ENCODE peak calls at places on chromosome 19, in six cellular contexts. One of them, this sample, is unnamed.

GRCh38 chr19:18743281-18743825 is 47.8 kb downstream of the COMP start:
- DNase-seq in K562: peak; percentile 88
- DNase-seq in WTC11: no peak
- DNase-seq in A549: no peak
- DNase-seq in SK-N-SH: peak; percentile 92
- DNase-seq in endothelial cell of umbilical vein: peak; percentile 10
- DNase-seq in this sample: no peak

GRCh38 chr19:3095375-3096191 is 1.4 kb downstream of the GNA11 start:
- DNase-seq in K562: no peak
- DNase-seq in WTC11: peak; percentile 74
- DNase-seq in A549: no peak
- DNase-seq in SK-N-SH: no peak
- DNase-seq in endothelial cell of umbilical vein: no peak
- DNase-seq in this sample: peak; percentile 58

GRCh38 chr19:48637948-48638830 is 1.0 kb upstream of the DBP start:
- DNase-seq in K562: peak; percentile 77
- DNase-seq in WTC11: peak; percentile 85
- DNase-seq in A549: peak; percentile 87
- DNase-seq in SK-N-SH: peak; percentile 93
- DNase-seq in endothelial cell of umbilical vein: peak; percentile 89
- DNase-seq in this sample: peak; percentile 100

GRCh38 chr19:49916839-49917733 is 11.9 kb upstream of the ATF5 start:
- DNase-seq in K562: no peak
- DNase-seq in WTC11: peak; percentile 62
- DNase-seq in A549: no peak
- DNase-seq in SK-N-SH: no peak
- DNase-seq in endothelial cell of umbilical vein: no peak
- DNase-seq in this sample: peak; percentile 70

GRCh38 chr19:33426621-33427475 is 53.3 kb downstream of the CEBPG start:
- DNase-seq in K562: no peak
- DNase-seq in WTC11: no peak
- DNase-seq in A549: no peak
- DNase-seq in SK-N-SH: no peak
- DNase-seq in endothelial cell of umbilical vein: no peak
- DNase-seq in this sample: no peak

GRCh38 chr19:40174087-40174486 is 17.1 kb upstream of the MAP3K10 start:
- DNase-seq in K562: no peak
- DNase-seq in WTC11: no peak
- DNase-seq in A549: no peak
- DNase-seq in SK-N-SH: no peak
- DNase-seq in endothelial cell of umbilical vein: peak; percentile 58
- DNase-seq in this sample: no peak

GRCh38 chr19:46481947-46482346 is 10.6 kb upstream of the PNMA8A start:
- DNase-seq in K562: no peak
- DNase-seq in WTC11: no peak
- DNase-seq in A549: no peak
- DNase-seq in SK-N-SH: no peak
- DNase-seq in endothelial cell of umbilical vein: no peak
- DNase-seq in this sample: no peak

GRCh38 chr19:32265991-32266390 is 79.4 kb upstream of the ZNF507 start:
- DNase-seq in K562: no peak
- DNase-seq in WTC11: no peak
- DNase-seq in A549: no peak
- DNase-seq in SK-N-SH: no peak
- DNase-seq in endothelial cell of umbilical vein: no peak
- DNase-seq in this sample: no peak

GRCh38 chr19:46069841-46070341 is 29.1 kb upstream of the IGFL4 start:
- DNase-seq in K562: no peak
- DNase-seq in WTC11: no peak
- DNase-seq in A549: no peak
- DNase-seq in SK-N-SH: no peak
- DNase-seq in endothelial cell of umbilical vein: peak; percentile 89
- DNase-seq in this sample: no peak

GRCh38 chr19:45523642-45524256 is 16.5 kb downstream of the VASP start:
- DNase-seq in K562: peak; percentile 77
- DNase-seq in WTC11: peak; percentile 85
- DNase-seq in A549: peak; percentile 94
- DNase-seq in SK-N-SH: peak; percentile 94
- DNase-seq in endothelial cell of umbilical vein: peak; percentile 86
- DNase-seq in this sample: peak; percentile 83

GRCh38 chr19:19021115-19021514 is 12.2 kb downstream of the SUGP2 start:
- DNase-seq in K562: no peak
- DNase-seq in WTC11: no peak
- DNase-seq in A549: no peak
- DNase-seq in SK-N-SH: no peak
- DNase-seq in endothelial cell of umbilical vein: no peak
- DNase-seq in this sample: no peak

GRCh38 chr19:3479819-3480215 is 508 bp downstream of the SMIM24 start:
- DNase-seq in K562: peak; percentile 87
- DNase-seq in WTC11: peak; percentile 75
- DNase-seq in A549: no peak
- DNase-seq in SK-N-SH: peak; percentile 79
- DNase-seq in endothelial cell of umbilical vein: no peak
- DNase-seq in this sample: no peak

GRCh38 chr19:46618670-46619231 is 6.1 kb downstream of the PTGIR start:
- DNase-seq in K562: no peak
- DNase-seq in WTC11: no peak
- DNase-seq in A549: no peak
- DNase-seq in SK-N-SH: peak; percentile 2
- DNase-seq in endothelial cell of umbilical vein: no peak
- DNase-seq in this sample: peak; percentile 57

GRCh38 chr19:49551531-49551930 is 23.7 kb downstream of the RCN3 start:
- DNase-seq in K562: no peak
- DNase-seq in WTC11: no peak
- DNase-seq in A549: no peak
- DNase-seq in SK-N-SH: no peak
- DNase-seq in endothelial cell of umbilical vein: no peak
- DNase-seq in this sample: no peak

GRCh38 chr19:18292810-18293641 is 11.6 kb upstream of the JUND start:
- DNase-seq in K562: peak; percentile 81
- DNase-seq in WTC11: peak; percentile 95
- DNase-seq in A549: peak; percentile 71
- DNase-seq in SK-N-SH: peak; percentile 92
- DNase-seq in endothelial cell of umbilical vein: peak; percentile 70
- DNase-seq in this sample: peak; percentile 86

GRCh38 chr19:45103625-45104319 is 10.8 kb downstream of the PPP1R37 start:
- DNase-seq in K562: no peak
- DNase-seq in WTC11: no peak
- DNase-seq in A549: no peak
- DNase-seq in SK-N-SH: no peak
- DNase-seq in endothelial cell of umbilical vein: no peak
- DNase-seq in this sample: no peak

GRCh38 chr19:32749361-32749760 is 29.8 kb downstream of the TDRD12 start:
- DNase-seq in K562: no peak
- DNase-seq in WTC11: no peak
- DNase-seq in A549: no peak
- DNase-seq in SK-N-SH: no peak
- DNase-seq in endothelial cell of umbilical vein: no peak
- DNase-seq in this sample: no peak

GRCh38 chr19:44072543-44073401 is 813 bp downstream of the ZNF284 start:
- DNase-seq in K562: no peak
- DNase-seq in WTC11: no peak
- DNase-seq in A549: peak; percentile 13
- DNase-seq in SK-N-SH: peak; percentile 49
- DNase-seq in endothelial cell of umbilical vein: no peak
- DNase-seq in this sample: peak; percentile 7

GRCh38 chr19:37997911-37998344 is 90.9 kb downstream of the SIPA1L3 start:
- DNase-seq in K562: no peak
- DNase-seq in WTC11: no peak
- DNase-seq in A549: peak; percentile 72
- DNase-seq in SK-N-SH: no peak
- DNase-seq in endothelial cell of umbilical vein: peak; percentile 83
- DNase-seq in this sample: peak; percentile 46

GRCh38 chr19:44645407-44646048 is 1.8 kb downstream of the PVR start:
- DNase-seq in K562: no peak
- DNase-seq in WTC11: no peak
- DNase-seq in A549: no peak
- DNase-seq in SK-N-SH: no peak
- DNase-seq in endothelial cell of umbilical vein: no peak
- DNase-seq in this sample: no peak

GRCh38 chr19:1183543-1184172 is 9.6 kb upstream of the SBNO2 start:
- DNase-seq in K562: no peak
- DNase-seq in WTC11: no peak
- DNase-seq in A549: peak; percentile 81
- DNase-seq in SK-N-SH: peak; percentile 10
- DNase-seq in endothelial cell of umbilical vein: peak; percentile 48
- DNase-seq in this sample: no peak

GRCh38 chr19:7366701-7367420 is 18.1 kb downstream of the ARHGEF18 start:
- DNase-seq in K562: peak; percentile 53
- DNase-seq in WTC11: no peak
- DNase-seq in A549: peak; percentile 41
- DNase-seq in SK-N-SH: no peak
- DNase-seq in endothelial cell of umbilical vein: peak; percentile 32
- DNase-seq in this sample: peak; percentile 71

GRCh38 chr19:15317392-15318011 is 14.8 kb downstream of the BRD4 start:
- DNase-seq in K562: no peak
- DNase-seq in WTC11: no peak
- DNase-seq in A549: no peak
- DNase-seq in SK-N-SH: no peak
- DNase-seq in endothelial cell of umbilical vein: no peak
- DNase-seq in this sample: no peak

GRCh38 chr19:341386-342127 is 3.0 kb downstream of the MIER2 start:
- DNase-seq in K562: no peak
- DNase-seq in WTC11: no peak
- DNase-seq in A549: no peak
- DNase-seq in SK-N-SH: no peak
- DNase-seq in endothelial cell of umbilical vein: no peak
- DNase-seq in this sample: no peak

GRCh38 chr19:44718441-44719261 is 19.7 kb downstream of the CEACAM16 start:
- DNase-seq in K562: no peak
- DNase-seq in WTC11: peak; percentile 66
- DNase-seq in A549: peak; percentile 90
- DNase-seq in SK-N-SH: no peak
- DNase-seq in endothelial cell of umbilical vein: peak; percentile 98
- DNase-seq in this sample: no peak

GRCh38 chr19:21164541-21164940 is 22.7 kb downstream of the ZNF431 start:
- DNase-seq in K562: no peak
- DNase-seq in WTC11: no peak
- DNase-seq in A549: no peak
- DNase-seq in SK-N-SH: no peak
- DNase-seq in endothelial cell of umbilical vein: no peak
- DNase-seq in this sample: no peak

GRCh38 chr19:21158523-21159135 is 16.8 kb downstream of the ZNF431 start:
- DNase-seq in K562: no peak
- DNase-seq in WTC11: no peak
- DNase-seq in A549: no peak
- DNase-seq in SK-N-SH: no peak
- DNase-seq in endothelial cell of umbilical vein: no peak
- DNase-seq in this sample: no peak
- TF ChIP-seq MAX in K562: no peak
- TF ChIP-seq MAX in WTC11: no peak
- TF ChIP-seq MAX in A549: no peak
- TF ChIP-seq MAX in SK-N-SH: no peak
- TF ChIP-seq MAX in endothelial cell of umbilical vein: no peak
- TF ChIP-seq MAX in this sample: no peak

GRCh38 chr19:56315076-56315828 is 613 bp upstream of the ZSCAN5A start:
- DNase-seq in K562: peak; percentile 93
- DNase-seq in WTC11: peak; percentile 91
- DNase-seq in A549: peak; percentile 99
- DNase-seq in SK-N-SH: peak; percentile 88
- DNase-seq in endothelial cell of umbilical vein: peak; percentile 99
- DNase-seq in this sample: peak; percentile 93
- TF ChIP-seq CTCF in K562: no peak
- TF ChIP-seq CTCF in WTC11: no peak
- TF ChIP-seq CTCF in A549: no peak
- TF ChIP-seq CTCF in SK-N-SH: no peak
- TF ChIP-seq CTCF in endothelial cell of umbilical vein: no peak
- TF ChIP-seq CTCF in this sample: no peak

DNA sequence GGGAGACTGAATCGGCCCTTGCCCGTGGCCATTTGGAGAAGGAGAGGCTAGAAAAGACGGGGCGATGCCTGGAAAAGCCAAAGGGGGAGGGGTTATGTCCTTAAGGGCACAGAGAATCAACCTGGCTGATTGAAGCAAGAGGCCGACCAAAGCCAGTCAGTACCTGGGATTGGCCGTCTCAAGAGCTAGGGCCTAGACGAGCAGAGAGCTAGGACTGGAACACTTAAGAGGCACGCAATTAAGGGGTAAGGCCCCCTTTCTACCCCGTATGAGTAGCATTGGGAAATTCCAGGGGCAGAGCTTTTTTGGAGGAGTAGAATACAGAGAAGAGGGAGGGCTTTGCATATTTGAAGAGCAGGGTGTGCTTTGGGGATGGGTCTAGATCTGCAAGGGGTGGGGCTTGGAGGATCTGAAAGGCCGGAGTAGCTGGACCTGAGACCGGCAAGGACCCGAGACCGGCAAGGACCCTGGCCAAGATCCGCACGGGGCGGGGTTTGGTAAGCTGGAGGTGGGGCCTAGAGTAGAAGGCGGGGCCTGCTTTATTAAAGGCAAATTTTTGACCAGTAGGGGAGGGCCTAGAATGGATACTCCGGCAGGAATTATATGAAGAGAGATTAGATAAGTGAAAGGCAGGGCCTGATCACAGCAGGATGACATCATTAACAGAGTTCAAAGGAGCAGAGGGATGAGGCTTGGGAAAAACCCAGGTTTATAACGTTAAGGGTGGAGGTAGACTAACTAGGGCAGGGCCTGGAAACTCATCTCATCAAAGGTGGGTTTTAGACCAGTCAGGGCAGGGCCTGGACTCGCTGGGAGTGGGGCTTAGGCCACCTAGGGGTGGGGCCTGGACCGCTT is 10.7 kb upstream of the CACNG6 start:
- DNase-seq in K562: peak; percentile 37
- DNase-seq in WTC11: peak; percentile 97
- DNase-seq in A549: peak; percentile 96
- DNase-seq in SK-N-SH: peak; percentile 62
- DNase-seq in endothelial cell of umbilical vein: peak; percentile 83
- DNase-seq in this sample: no peak
- TF ChIP-seq MAX in K562: no peak
- TF ChIP-seq MAX in WTC11: no peak
- TF ChIP-seq MAX in A549: no peak
- TF ChIP-seq MAX in SK-N-SH: no peak
- TF ChIP-seq MAX in endothelial cell of umbilical vein: no peak
- TF ChIP-seq MAX in this sample: no peak

GRCh38 chr19:58408152-58409009 is at the start of gene ZNF584:
- DNase-seq in K562: peak; percentile 92
- DNase-seq in WTC11: peak; percentile 98
- DNase-seq in A549: peak; percentile 95
- DNase-seq in SK-N-SH: peak; percentile 97
- DNase-seq in endothelial cell of umbilical vein: peak; percentile 94
- DNase-seq in this sample: peak; percentile 98
- TF ChIP-seq CTCF in K562: no peak
- TF ChIP-seq CTCF in WTC11: no peak
- TF ChIP-seq CTCF in A549: peak; percentile 28
- TF ChIP-seq CTCF in SK-N-SH: peak; percentile 42
- TF ChIP-seq CTCF in endothelial cell of umbilical vein: peak; percentile 33
- TF ChIP-seq CTCF in this sample: no peak

DNA sequence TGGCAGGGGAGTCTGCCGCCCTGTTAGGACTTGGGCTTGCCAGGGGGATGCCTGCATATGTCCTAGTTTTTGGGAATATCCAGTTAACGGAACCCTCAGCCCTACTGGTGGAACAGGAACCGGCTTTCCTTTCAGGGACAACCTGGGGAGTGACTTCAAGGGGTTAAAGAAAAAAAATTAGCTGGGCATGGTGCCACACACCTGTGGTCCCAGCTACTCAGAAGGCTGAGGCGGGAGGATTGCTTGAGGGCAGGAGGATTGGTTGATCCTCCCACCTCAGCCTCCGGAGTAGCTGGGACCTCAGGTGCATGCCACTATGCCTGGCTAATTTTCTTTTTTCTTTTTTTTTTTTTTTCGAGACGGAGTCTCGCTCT is 22.5 kb downstream of the LDLR start:
- DNase-seq in K562: no peak
- DNase-seq in WTC11: no peak
- DNase-seq in A549: no peak
- DNase-seq in SK-N-SH: no peak
- DNase-seq in endothelial cell of umbilical vein: no peak
- DNase-seq in this sample: no peak
- TF ChIP-seq MAX in K562: no peak
- TF ChIP-seq MAX in WTC11: no peak
- TF ChIP-seq MAX in A549: no peak
- TF ChIP-seq MAX in SK-N-SH: no peak
- TF ChIP-seq MAX in endothelial cell of umbilical vein: no peak
- TF ChIP-seq MAX in this sample: no peak